ENCODE peak calls at places on chromosomes 16 and 17, in seven cellular contexts. D is AG08395; Y is nucleus accumbens; W is SK-N-SH; J is activated effector memory CD4-positive, alpha-beta T cell treated with anti-CD3 and anti-CD28 coated beads, Interleukin-2, amount 50 U/mL, for 16 hours; G is pancreas; E is HCT116. F is an unnamed sample.

GRCh38 chr17:38605230-38605851 is 411 bp downstream of the SRCIN1 start:
- DNase-seq in D (no peak), Y (peak; percentile 44), W (peak; percentile 90), J (no peak), G (no peak), E (no peak), F (no peak)

GRCh38 chr16:68778551-68779231 is 41.6 kb downstream of the CDH1 start:
- DNase-seq in D (no peak), Y (peak; percentile 14), W (no peak), J (no peak), G (peak; percentile 72), E (no peak), F (no peak)

GRCh38 chr16:3580686-3581085 is 3.5 kb upstream of the NLRC3 start:
- DNase-seq in D (peak; percentile 57), Y (no peak), W (no peak), J (no peak), G (no peak), E (no peak), F (no peak)

GRCh38 chr17:42111901-42112551 is 488 bp downstream of the DHX58 start:
- DNase-seq in D (peak; percentile 54), Y (peak; percentile 56), W (no peak), J (no peak), G (no peak), E (no peak), F (peak; percentile 75)

GRCh38 chr17:35866356-35866950 is 2.2 kb downstream of the HEATR9 start:
- DNase-seq in D (no peak), Y (no peak), W (no peak), J (no peak), G (no peak), E (no peak), F (no peak)

GRCh38 chr17:21075739-21076085 is 32.9 kb upstream of the USP22 start:
- DNase-seq in D (no peak), Y (no peak), W (no peak), J (no peak), G (no peak), E (no peak), F (no peak)

GRCh38 chr17:15914400-15915165 is 30.3 kb upstream of the ADORA2B start:
- DNase-seq in D (no peak), Y (no peak), W (no peak), J (no peak), G (no peak), E (no peak), F (no peak)

GRCh38 chr17:6461792-6462524 is 17.7 kb downstream of the PIMREG start:
- DNase-seq in D (no peak), Y (no peak), W (no peak), J (no peak), G (no peak), E (no peak), F (no peak)

GRCh38 chr17:39225974-39226683 is 384 bp upstream of the STAC2 start:
- DNase-seq in D (peak; percentile 66), Y (peak; percentile 52), W (peak; percentile 98), J (peak; percentile 78), G (no peak), E (no peak), F (no peak)

GRCh38 chr16:20766294-20766693 is 2.5 kb downstream of the ACSM3 start:
- DNase-seq in D (no peak), Y (no peak), W (no peak), J (no peak), G (no peak), E (no peak), F (no peak)

F was measured in upper lobe of right lung.